ENCODE peak calls at places on chromosomes 5 and 9, in eight cellular contexts. I, B, Y, L, E, Z, K and R are unnamed samples.

GRCh38 chr5:172636279-172637050 is 4.6 kb upstream of the NEURL1B start:
- DNase-seq in Z (no peak), Y (no peak), E (no peak), B (no peak), K (no peak), I (no peak), L (no peak), R (no peak)

GRCh38 chr5:56815657-56816545 is 552 bp downstream of the MAP3K1 start:
- DNase-seq in Y (peak; percentile 68), K (peak; percentile 71), E (peak; percentile 25), Z (peak; percentile 43), B (peak; percentile 82), L (peak; percentile 34), I (no peak), R (peak; percentile 79)

GRCh38 chr9:73118898-73119554 is 32.6 kb upstream of the ANXA1 start:
- DNase-seq in L (no peak), E (no peak), Z (no peak), I (no peak), K (no peak), Y (no peak), B (no peak), R (no peak)

GRCh38 chr5:159933531-159934485 is 17.5 kb downstream of the ADRA1B start:
- DNase-seq in Z (no peak), E (no peak), K (no peak), Y (no peak), L (no peak), I (no peak), B (no peak), R (no peak)

GRCh38 chr9:13033959-13034695 is 245.4 kb downstream of the MPDZ start:
- DNase-seq in Y (peak; percentile 81), K (peak; percentile 80), I (no peak), Z (peak; percentile 56), E (peak; percentile 59), B (peak; percentile 66), L (peak; percentile 62), R (peak; percentile 79)

GRCh38 chr5:1787472-1788047 is 12.1 kb downstream of the MRPL36 start:
- DNase-seq in B (no peak), K (no peak), E (no peak), Y (peak; percentile 30), L (no peak), I (no peak), Z (no peak), R (no peak)

GRCh38 chr9:81497096-81497495 is 192.3 kb downstream of the TLE1 start:
- DNase-seq in L (no peak), E (no peak), K (no peak), B (no peak), I (no peak), Y (no peak), Z (no peak), R (no peak)

GRCh38 chr5:72451771-72452505 is 55.3 kb downstream of the ZNF366 start:
- DNase-seq in B (peak; percentile 85), L (no peak), I (peak; percentile 53), E (peak; percentile 60), K (no peak), Y (peak; percentile 91), Z (no peak), R (peak; percentile 89)

GRCh38 chr5:55276771-55277170 is 30.7 kb downstream of the DHX29 start:
- DNase-seq in Z (no peak), K (no peak), B (no peak), L (no peak), I (no peak), Y (no peak), E (no peak), R (no peak)

GRCh38 chr5:43396762-43397304 is 15.4 kb downstream of the CCL28 start:
- DNase-seq in Y (peak; percentile 64), Z (no peak), L (peak; percentile 66), I (no peak), K (no peak), B (peak; percentile 52), E (peak; percentile 41), R (peak; percentile 79)

GRCh38 chr5:154197801-154198461 is 7.4 kb downstream of the GALNT10 start:
- DNase-seq in Z (no peak), Y (no peak), K (no peak), E (peak; percentile 53), B (no peak), I (no peak), L (peak; percentile 57), R (no peak)

GRCh38 chr5:135724475-135725065 is 109.9 kb upstream of the SLC25A48 start:
- DNase-seq in B (no peak), E (no peak), L (no peak), K (no peak), I (no peak), Z (no peak), Y (no peak), R (peak; percentile 59)

GRCh38 chr9:16207161-16207560 is 654.3 kb downstream of the CCDC171 start:
- DNase-seq in E (no peak), Y (peak; percentile 78), B (peak; percentile 64), L (no peak), Z (no peak), I (no peak), K (no peak), R (peak; percentile 82)
- H3K4me1 ChIP-seq in E (no peaks in the 10 kb centered on the region), Y (peaks cover 31% of the 10 kb centered on the region), B (no peaks in the 10 kb centered on the region), L (no peaks in the 10 kb centered on the region), Z (no peaks in the 10 kb centered on the region), I (no peaks in the 10 kb centered on the region), K (no peaks in the 10 kb centered on the region), R (no peaks in the 10 kb centered on the region)

GRCh38 chr9:68507098-68507795 is 33.4 kb downstream of the TMEM252 start:
- DNase-seq in K (peak; percentile 17), L (no peak), B (no peak), I (no peak), Y (no peak), E (no peak), Z (no peak), R (no peak)

GRCh38 chr9:68502279-68502678 is 38.4 kb downstream of the TMEM252 start:
- DNase-seq in Y (no peak), K (no peak), B (no peak), Z (no peak), E (no peak), L (no peak), I (no peak), R (no peak)

GRCh38 chr9:68507796-68508145 is 32.9 kb downstream of the TMEM252 start:
- DNase-seq in L (no peak), K (no peak), I (no peak), B (no peak), E (no peak), Y (no peak), Z (no peak), R (no peak)

GRCh38 chr9:68508547-68508946 is 32.1 kb downstream of the TMEM252 start:
- DNase-seq in Y (no peak), Z (no peak), K (no peak), E (no peak), L (no peak), I (no peak), B (no peak), R (no peak)

DNA sequence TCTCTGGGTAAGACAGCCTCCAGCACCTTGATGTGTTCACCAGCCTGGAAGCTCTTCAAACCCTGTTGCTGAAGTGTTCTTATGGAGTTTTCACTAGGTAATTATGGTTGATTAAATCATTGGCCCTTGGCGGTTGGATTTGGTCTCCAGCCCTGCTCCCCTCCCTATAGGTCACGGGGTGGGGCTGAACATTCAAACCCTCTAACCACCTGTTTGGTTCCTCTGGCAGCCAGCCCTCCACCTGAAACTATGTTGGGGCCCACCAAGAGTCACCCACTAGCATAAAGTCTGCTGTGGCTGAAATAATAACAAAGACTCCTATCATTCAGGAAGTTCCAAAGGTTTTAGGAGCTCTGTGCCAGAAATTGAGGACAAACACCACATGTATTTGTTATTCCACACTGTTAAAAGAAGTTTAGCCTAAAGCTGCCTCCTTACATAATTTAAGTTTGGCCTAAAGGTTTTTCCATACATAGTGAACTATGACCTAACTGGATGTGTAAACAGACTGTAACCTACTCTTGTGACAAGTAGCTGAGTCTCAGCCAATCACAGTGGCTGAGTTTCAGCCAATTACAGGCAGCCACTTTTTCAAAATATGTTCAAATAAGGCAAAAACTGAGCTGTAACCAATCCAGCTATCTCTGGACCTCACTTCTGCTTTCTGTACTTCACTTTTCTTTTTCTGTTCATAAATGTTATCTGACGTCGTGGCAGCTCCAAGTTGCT is 34.8 kb downstream of the TMEM252 start:
- DNase-seq in K (no peak), Z (no peak), I (no peak), Y (no peak), B (no peak), E (no peak), L (no peak), R (no peak)
- H3K27ac ChIP-seq in K (peak overlapping the region; percentile 2), Z (no peak overlapping the region), I (peak overlapping the region; percentile 64), Y (peak overlapping the region; percentile 82), B (no peak overlapping the region), E (no peak overlapping the region), L (peak overlapping the region; percentile 73), R (peak overlapping the region; percentile 61)

DNA sequence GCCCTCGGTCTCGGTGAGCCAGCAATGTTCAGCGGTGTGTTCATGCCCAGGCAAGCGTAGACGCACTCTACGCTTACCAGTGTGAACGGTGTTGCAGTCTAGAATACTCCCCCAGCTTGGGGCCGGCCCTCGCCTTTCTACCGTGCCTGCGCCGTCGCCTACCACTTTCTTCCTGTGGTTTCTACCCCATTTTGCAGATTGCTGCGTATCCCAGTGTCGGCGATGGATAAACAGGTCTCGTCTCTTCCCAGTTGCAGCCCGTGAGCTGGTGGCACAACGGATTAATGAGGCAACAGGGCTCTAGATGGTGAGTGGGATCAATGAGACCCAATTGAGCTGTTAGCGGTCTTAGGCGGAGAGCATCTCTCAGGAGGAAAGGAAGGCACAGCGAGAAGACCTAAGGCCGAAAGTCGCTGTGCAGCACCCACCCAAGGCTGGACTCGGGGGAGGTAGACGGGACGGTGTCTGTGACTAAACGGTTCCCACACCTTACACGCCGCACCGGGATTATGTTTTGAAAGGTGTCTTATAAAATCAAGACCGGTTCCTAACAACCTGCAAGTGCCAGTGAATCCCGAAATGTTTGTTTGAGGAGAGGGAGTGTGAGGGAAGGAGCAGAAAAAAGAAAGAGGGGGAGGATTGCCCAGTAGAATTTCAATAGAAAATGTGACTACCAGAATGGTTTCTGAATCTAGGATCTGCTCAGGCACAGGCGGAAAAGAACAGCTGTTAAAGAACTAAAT is 5.8 kb downstream of the OTP start:
- DNase-seq in E (no peak), K (no peak), Z (no peak), B (no peak), L (no peak), I (no peak), Y (no peak), R (no peak)
- H3K27me3 ChIP-seq in E (peaks cover 100% of the 10 kb centered on the region), K (peaks cover 100% of the 10 kb centered on the region), Z (peaks cover 56% of the 10 kb centered on the region), B (peaks cover 3% of the 10 kb centered on the region), L (peaks cover 99% of the 10 kb centered on the region), I (peaks cover 54% of the 10 kb centered on the region), Y (peaks cover 100% of the 10 kb centered on the region), R (no peaks in the 10 kb centered on the region)

GRCh38 chr5:39192449-39193160 is 26.8 kb downstream of the FYB1 start:
- DNase-seq in E (no peak), I (no peak), L (no peak), B (no peak), Z (no peak), K (no peak), Y (no peak), R (no peak)

GRCh38 chr5:39193553-39194465 is 25.6 kb downstream of the FYB1 start:
- DNase-seq in I (no peak), Z (no peak), E (no peak), K (no peak), L (no peak), Y (no peak), B (no peak), R (no peak)

GRCh38 chr5:39194466-39195136 is 24.8 kb downstream of the FYB1 start:
- DNase-seq in B (peak; percentile 77), E (no peak), Z (no peak), K (no peak), L (no peak), I (no peak), Y (no peak), R (no peak)

GRCh38 chr5:39197556-39197955 is 21.8 kb downstream of the FYB1 start:
- DNase-seq in Z (no peak), I (no peak), L (no peak), E (no peak), K (no peak), Y (no peak), B (no peak), R (no peak)

GRCh38 chr5:39195198-39195826 is 24.1 kb downstream of the FYB1 start:
- DNase-seq in Z (no peak), Y (no peak), E (no peak), I (no peak), K (no peak), L (no peak), B (no peak), R (no peak)
- H3K4me1 ChIP-seq in Z (no peaks in the 10 kb centered on the region), Y (no peaks in the 10 kb centered on the region), E (no peaks in the 10 kb centered on the region), I (no peaks in the 10 kb centered on the region), K (no peaks in the 10 kb centered on the region), L (peaks cover 34% of the 10 kb centered on the region), B (peaks cover 6% of the 10 kb centered on the region), R (no peaks in the 10 kb centered on the region)